ENCODE peak calls at places on chromosomes 1 and 21, in eight cellular contexts. One of them, this sample, is unnamed.
A peak's percentile ranks its signal among the peaks of the same experiment; 100 is the strongest.

GRCh38 chr1:203177471-203178039 is 1.9 kb upstream of the MYBPH start:
- DNase-seq in substantia nigra: no peak
- DNase-seq in EL: peak; percentile 75
- DNase-seq in NCI-H774: no peak
- DNase-seq in ELR: peak; percentile 85
- DNase-seq in GM18507: no peak
- DNase-seq in stimulated activated CD4-positive, alpha-beta T cell treated with anti-CD3 and anti-CD28 coated beads, Interleukin-2, amount 100 ng/mL, for 24 hours: no peak
- DNase-seq in astrocyte of the hippocampus: no peak
- DNase-seq in this sample: no peak

GRCh38 chr1:92484472-92485373 is 2.0 kb downstream of the GFI1 start:
- DNase-seq in substantia nigra: no peak
- DNase-seq in EL: peak; percentile 32
- DNase-seq in NCI-H774: no peak
- DNase-seq in ELR: peak; percentile 37
- DNase-seq in GM18507: no peak
- DNase-seq in stimulated activated CD4-positive, alpha-beta T cell treated with anti-CD3 and anti-CD28 coated beads, Interleukin-2, amount 100 ng/mL, for 24 hours: peak; percentile 78
- DNase-seq in astrocyte of the hippocampus: peak; percentile 44
- DNase-seq in this sample: peak; percentile 52

GRCh38 chr21:34009193-34009592 is 64.2 kb upstream of the MRPS6 start:
- DNase-seq in substantia nigra: no peak
- DNase-seq in EL: no peak
- DNase-seq in NCI-H774: no peak
- DNase-seq in ELR: no peak
- DNase-seq in GM18507: no peak
- DNase-seq in stimulated activated CD4-positive, alpha-beta T cell treated with anti-CD3 and anti-CD28 coated beads, Interleukin-2, amount 100 ng/mL, for 24 hours: no peak
- DNase-seq in astrocyte of the hippocampus: no peak
- DNase-seq in this sample: no peak

GRCh38 chr1:51345300-51345687 is 14.9 kb upstream of the TTC39A start:
- DNase-seq in substantia nigra: no peak
- DNase-seq in EL: no peak
- DNase-seq in NCI-H774: no peak
- DNase-seq in ELR: no peak
- DNase-seq in GM18507: no peak
- DNase-seq in stimulated activated CD4-positive, alpha-beta T cell treated with anti-CD3 and anti-CD28 coated beads, Interleukin-2, amount 100 ng/mL, for 24 hours: no peak
- DNase-seq in astrocyte of the hippocampus: no peak
- DNase-seq in this sample: no peak

GRCh38 chr1:194024659-194025058 is 838.2 kb upstream of the B3GALT2 start:
- DNase-seq in substantia nigra: no peak
- DNase-seq in EL: peak; percentile 81
- DNase-seq in NCI-H774: no peak
- DNase-seq in ELR: peak; percentile 80
- DNase-seq in GM18507: no peak
- DNase-seq in stimulated activated CD4-positive, alpha-beta T cell treated with anti-CD3 and anti-CD28 coated beads, Interleukin-2, amount 100 ng/mL, for 24 hours: no peak
- DNase-seq in astrocyte of the hippocampus: peak; percentile 93
- DNase-seq in this sample: no peak

GRCh38 chr1:184393924-184394323 is 7.1 kb downstream of the C1orf21 start:
- DNase-seq in substantia nigra: no peak
- DNase-seq in EL: peak; percentile 19
- DNase-seq in NCI-H774: no peak
- DNase-seq in ELR: peak; percentile 11
- DNase-seq in GM18507: no peak
- DNase-seq in stimulated activated CD4-positive, alpha-beta T cell treated with anti-CD3 and anti-CD28 coated beads, Interleukin-2, amount 100 ng/mL, for 24 hours: no peak
- DNase-seq in astrocyte of the hippocampus: no peak
- DNase-seq in this sample: no peak

GRCh38 chr1:67465371-67465770 is 35.2 kb upstream of the SERBP1 start:
- DNase-seq in substantia nigra: no peak
- DNase-seq in EL: no peak
- DNase-seq in NCI-H774: no peak
- DNase-seq in ELR: no peak
- DNase-seq in GM18507: no peak
- DNase-seq in stimulated activated CD4-positive, alpha-beta T cell treated with anti-CD3 and anti-CD28 coated beads, Interleukin-2, amount 100 ng/mL, for 24 hours: no peak
- DNase-seq in astrocyte of the hippocampus: no peak
- DNase-seq in this sample: no peak

GRCh38 chr1:230280054-230280795 is 145.9 kb downstream of the PGBD5 start:
- DNase-seq in substantia nigra: no peak
- DNase-seq in EL: no peak
- DNase-seq in NCI-H774: no peak
- DNase-seq in ELR: no peak
- DNase-seq in GM18507: no peak
- DNase-seq in stimulated activated CD4-positive, alpha-beta T cell treated with anti-CD3 and anti-CD28 coated beads, Interleukin-2, amount 100 ng/mL, for 24 hours: no peak
- DNase-seq in astrocyte of the hippocampus: no peak
- DNase-seq in this sample: no peak

GRCh38 chr1:26560403-26560780 is 30.8 kb downstream of the RPS6KA1 start:
- DNase-seq in substantia nigra: no peak
- DNase-seq in EL: no peak
- DNase-seq in NCI-H774: no peak
- DNase-seq in ELR: no peak
- DNase-seq in GM18507: no peak
- DNase-seq in stimulated activated CD4-positive, alpha-beta T cell treated with anti-CD3 and anti-CD28 coated beads, Interleukin-2, amount 100 ng/mL, for 24 hours: no peak
- DNase-seq in astrocyte of the hippocampus: no peak
- DNase-seq in this sample: no peak

GRCh38 chr1:198199105-198199504 is 42.3 kb downstream of the NEK7 start:
- DNase-seq in substantia nigra: no peak
- DNase-seq in EL: no peak
- DNase-seq in NCI-H774: no peak
- DNase-seq in ELR: no peak
- DNase-seq in GM18507: no peak
- DNase-seq in stimulated activated CD4-positive, alpha-beta T cell treated with anti-CD3 and anti-CD28 coated beads, Interleukin-2, amount 100 ng/mL, for 24 hours: no peak
- DNase-seq in astrocyte of the hippocampus: no peak
- DNase-seq in this sample: no peak

GRCh38 chr1:113901171-113901570 is 3.4 kb downstream of the AP4B1 start:
- DNase-seq in substantia nigra: no peak
- DNase-seq in EL: no peak
- DNase-seq in NCI-H774: no peak
- DNase-seq in ELR: no peak
- DNase-seq in GM18507: no peak
- DNase-seq in stimulated activated CD4-positive, alpha-beta T cell treated with anti-CD3 and anti-CD28 coated beads, Interleukin-2, amount 100 ng/mL, for 24 hours: no peak
- DNase-seq in astrocyte of the hippocampus: no peak
- DNase-seq in this sample: no peak

GRCh38 chr1:183278736-183279591 is 92.9 kb downstream of the LAMC2 start:
- DNase-seq in substantia nigra: no peak
- DNase-seq in EL: peak; percentile 95
- DNase-seq in NCI-H774: no peak
- DNase-seq in ELR: peak; percentile 96
- DNase-seq in GM18507: no peak
- DNase-seq in stimulated activated CD4-positive, alpha-beta T cell treated with anti-CD3 and anti-CD28 coated beads, Interleukin-2, amount 100 ng/mL, for 24 hours: no peak
- DNase-seq in astrocyte of the hippocampus: peak; percentile 86
- DNase-seq in this sample: no peak

GRCh38 chr1:192702212-192702993 is 66.5 kb downstream of the RGS13 start:
- DNase-seq in substantia nigra: no peak
- DNase-seq in EL: peak; percentile 77
- DNase-seq in NCI-H774: no peak
- DNase-seq in ELR: peak; percentile 88
- DNase-seq in GM18507: no peak
- DNase-seq in stimulated activated CD4-positive, alpha-beta T cell treated with anti-CD3 and anti-CD28 coated beads, Interleukin-2, amount 100 ng/mL, for 24 hours: no peak
- DNase-seq in astrocyte of the hippocampus: peak; percentile 55
- DNase-seq in this sample: no peak

This sample was measured in GM12891.